ENCODE peak calls at places on chromosomes 6 and 20, in eight cellular contexts. B is OCI-LY7, A is AG04450, X is MCF 10A, H is HepG2, W is fibroblast of the aortic adventitia, I is lower lobe of right lung, G is adrenal gland. J is an unnamed sample.

GRCh38 chr6:146813554-146813953 is 214.8 kb downstream of the ADGB start:
- DNase-seq in I (no peak), X (no peak), B (no peak), A (no peak), W (peak), G (no peak), H (no peak), J (no peak)

GRCh38 chr20:14830899-14831298 is 493.5 kb upstream of the FLRT3 start:
- DNase-seq in H (no peak), W (no peak), X (no peak), B (no peak), G (no peak), A (no peak), I (no peak), J (no peak)

GRCh38 chr6:47180633-47181032 is 129.1 kb downstream of the TNFRSF21 start:
- DNase-seq in X (peak), W (peak), A (no peak), I (no peak), H (peak), B (no peak), G (no peak), J (no peak)

GRCh38 chr6:18141805-18142590 is 12.9 kb downstream of the TPMT start:
- DNase-seq in I (no peak), W (no peak), H (no peak), X (no peak), G (no peak), B (no peak), A (no peak), J (no peak)

GRCh38 chr20:45909817-45910669 is 1.9 kb downstream of the PLTP start:
- DNase-seq in W (no peak), H (no peak), A (no peak), X (no peak), G (no peak), B (no peak), I (no peak), J (no peak)

GRCh38 chr6:111002350-111002749 is 20.5 kb downstream of the RPF2 start:
- DNase-seq in G (no peak), H (no peak), A (no peak), B (no peak), I (no peak), W (no peak), X (no peak), J (no peak)

GRCh38 chr20:14055127-14055742 is 59.9 kb downstream of the MACROD2 start:
- DNase-seq in B (peak), I (no peak), W (peak), A (peak), G (peak), X (peak), H (peak), J (peak)

GRCh38 chr6:109308018-109308492 is 74.2 kb downstream of the CD164 start:
- DNase-seq in X (peak), A (peak), G (peak), W (peak), H (peak), I (peak), B (no peak), J (no peak)

GRCh38 chr20:3681931-3682820 is at the start of gene ADAM33:
- DNase-seq in W (peak), H (no peak), B (no peak), I (no peak), A (no peak), X (no peak), G (no peak), J (no peak)

GRCh38 chr20:53750827-53751393 is 157.3 kb upstream of the ZNF217 start:
- DNase-seq in H (no peak), X (no peak), B (peak), W (peak), G (no peak), I (no peak), A (peak), J (no peak)

GRCh38 chr6:14732845-14733757 is 512.8 kb upstream of the JARID2 start:
- DNase-seq in B (no peak), X (peak), G (no peak), I (no peak), H (peak), A (no peak), W (peak), J (no peak)

GRCh38 chr20:22743426-22743825 is 159.1 kb upstream of the FOXA2 start:
- DNase-seq in H (no peak), G (no peak), X (peak), W (no peak), B (no peak), A (no peak), I (no peak), J (no peak)

GRCh38 chr6:47047479-47048411 is 5.6 kb upstream of the ADGRF1 start:
- DNase-seq in I (no peak), X (peak), B (peak), H (peak), W (peak), G (peak), A (peak), J (peak)

GRCh38 chr6:111777357-111777756 is 95.9 kb downstream of the FYN start:
- DNase-seq in B (no peak), H (no peak), I (no peak), A (no peak), W (no peak), G (no peak), X (no peak), J (no peak)

GRCh38 chr6:56220078-56220477 is 27.3 kb downstream of the COL21A1 start:
- DNase-seq in I (no peak), G (no peak), X (peak), B (no peak), W (no peak), A (no peak), H (no peak), J (no peak)

GRCh38 chr6:137432054-137432545 is 62.1 kb downstream of the OLIG3 start:
- DNase-seq in X (no peak), A (no peak), I (no peak), B (peak), W (no peak), G (no peak), H (no peak), J (no peak)

GRCh38 chr6:163950159-163950558 is 535.6 kb downstream of the QKI start:
- DNase-seq in X (no peak), I (no peak), W (no peak), B (no peak), H (no peak), G (no peak), A (no peak), J (no peak)

GRCh38 chr6:10511477-10511876 is 9.7 kb upstream of the GCNT2 start:
- DNase-seq in A (no peak), H (peak), B (no peak), W (peak), X (no peak), I (no peak), G (no peak), J (no peak)

GRCh38 chr6:67683960-67684359 is 951.1 kb upstream of the ADGRB3 start:
- DNase-seq in G (no peak), X (peak), I (no peak), B (no peak), W (peak), H (no peak), A (no peak), J (no peak)

GRCh38 chr6:116034327-116034726 is 26.4 kb downstream of the FRK start:
- DNase-seq in G (no peak), B (no peak), X (peak), A (no peak), I (no peak), H (no peak), W (peak), J (no peak)

GRCh38 chr20:16803965-16804792 is 56.0 kb downstream of the OTOR start:
- DNase-seq in A (no peak), W (peak), G (peak), B (peak), X (peak), I (peak), H (peak), J (peak)

GRCh38 chr6:145721144-145721543 is 14.2 kb downstream of the EPM2A start:
- DNase-seq in B (no peak), W (no peak), H (no peak), A (no peak), X (no peak), G (no peak), I (no peak), J (no peak)

GRCh38 chr6:83884523-83884922 is 25.0 kb downstream of the CYB5R4 start:
- DNase-seq in H (peak), X (peak), B (peak), W (peak), G (no peak), A (no peak), I (no peak), J (peak)

GRCh38 chr6:117907600-117908245 is 659 bp downstream of the SLC35F1 start:
- DNase-seq in G (peak), I (peak), H (no peak), A (no peak), W (no peak), X (no peak), B (no peak), J (peak)

GRCh38 chr20:2757001-2757400 is 43.4 kb downstream of the CPXM1 start:
- DNase-seq in B (no peak), W (no peak), G (no peak), H (no peak), A (no peak), X (no peak), I (no peak), J (no peak)

GRCh38 chr20:49186535-49187329 is 1.4 kb downstream of the STAU1 start:
- DNase-seq in W (peak), A (no peak), G (peak), I (peak), X (peak), H (peak), B (peak), J (peak)

GRCh38 chr6:144853603-144854002 is 568.5 kb downstream of the UTRN start:
- DNase-seq in H (no peak), I (no peak), W (no peak), A (no peak), G (no peak), X (no peak), B (no peak), J (no peak)

GRCh38 chr6:74091133-74091793 is 395.3 kb downstream of the CD109 start:
- DNase-seq in B (peak), G (no peak), H (peak), X (peak), I (no peak), A (no peak), W (peak), J (peak)

GRCh38 chr6:13175759-13176158 is 152.6 kb downstream of the TBC1D7 start:
- DNase-seq in H (no peak), A (no peak), G (no peak), X (no peak), I (no peak), W (no peak), B (no peak), J (no peak)

GRCh38 chr6:140001851-140002301 is 627.4 kb upstream of the CITED2 start:
- DNase-seq in X (no peak), W (peak), H (no peak), I (no peak), B (no peak), G (no peak), A (no peak), J (no peak)

GRCh38 chr6:106609699-106610098 is 19.6 kb downstream of the RTN4IP1 start:
- DNase-seq in W (peak), X (peak), H (peak), B (peak), G (no peak), A (no peak), I (no peak), J (no peak)

GRCh38 chr6:53846250-53846649 is 51.4 kb downstream of the LRRC1 start:
- DNase-seq in A (no peak), G (no peak), I (no peak), X (no peak), B (no peak), W (no peak), H (no peak), J (no peak)

GRCh38 chr6:43254138-43254817 is 11.0 kb downstream of the TTBK1 start:
- DNase-seq in A (no peak), X (no peak), G (no peak), B (no peak), H (no peak), I (no peak), W (no peak), J (no peak)

GRCh38 chr6:70684794-70685493 is 17.3 kb downstream of the SMAP1 start:
- DNase-seq in B (no peak), I (no peak), W (no peak), H (no peak), A (no peak), G (no peak), X (no peak), J (no peak)

GRCh38 chr20:50014570-50015562 is 32.1 kb downstream of the SNAI1 start:
- DNase-seq in I (no peak), H (no peak), A (no peak), B (no peak), W (no peak), X (no peak), G (no peak), J (no peak)

GRCh38 chr6:34143884-34144580 is 1.9 kb downstream of the GRM4 start:
- DNase-seq in H (peak), A (no peak), G (no peak), I (no peak), B (peak), W (no peak), X (no peak), J (peak)

GRCh38 chr6:131519670-131520436 is 53.2 kb upstream of the ARG1 start:
- DNase-seq in I (no peak), X (peak), W (peak), H (peak), A (no peak), G (peak), B (peak), J (peak)

GRCh38 chr6:31901415-31901952 is 402 bp downstream of the ZBTB12 start:
- DNase-seq in X (peak), H (no peak), G (peak), W (peak), B (peak), A (peak), I (peak), J (peak)

GRCh38 chr6:31899882-31900722 is 1.8 kb downstream of the ZBTB12 start:
- DNase-seq in A (no peak), X (no peak), W (no peak), G (no peak), I (no peak), B (no peak), H (no peak), J (no peak)

GRCh38 chr6:31900917-31901414 is 920 bp downstream of the ZBTB12 start:
- DNase-seq in A (no peak), I (no peak), W (no peak), H (no peak), G (peak), X (no peak), B (no peak), J (no peak)

GRCh38 chr6:31903957-31904356 is 2.1 kb upstream of the ZBTB12 start:
- DNase-seq in H (no peak), B (no peak), A (no peak), X (no peak), G (no peak), W (peak), I (no peak), J (no peak)

DNA sequence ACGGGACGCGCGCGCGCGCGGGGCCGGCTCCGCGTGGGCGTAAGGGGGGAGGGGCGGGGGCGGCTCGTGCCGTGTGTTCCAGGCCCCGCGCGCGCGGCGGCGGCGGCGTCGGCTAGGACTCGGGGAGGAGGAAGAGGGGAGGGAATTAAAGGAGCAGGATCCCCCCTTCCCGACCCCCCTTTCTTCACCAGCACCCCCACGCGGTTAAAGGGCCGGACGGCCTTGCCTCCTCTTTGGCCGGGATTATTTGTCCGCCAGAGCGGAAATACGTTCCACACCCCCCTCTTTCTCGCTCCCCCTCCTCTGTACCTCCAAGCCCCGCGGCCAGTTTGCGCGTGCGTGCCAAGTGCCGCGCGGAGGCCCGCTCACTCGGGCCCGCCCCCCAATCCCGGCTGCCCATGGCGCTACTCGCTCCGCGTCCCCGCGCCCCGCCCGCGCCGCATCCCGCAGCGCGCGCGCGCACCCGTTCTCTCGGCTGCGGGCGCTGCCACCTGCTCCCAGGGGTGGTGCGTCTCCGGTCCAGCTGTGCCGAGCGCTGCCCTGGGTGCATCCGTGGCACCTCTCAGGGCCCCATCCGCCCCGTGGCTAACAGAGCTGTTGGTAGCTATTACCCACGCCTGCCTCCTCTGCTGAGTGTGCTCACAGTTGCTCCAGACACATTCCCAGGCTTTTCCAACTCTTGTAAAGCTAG is at the start of gene ZBTB12:
- DNase-seq in A (peak), W (peak), B (peak), I (peak), H (peak), G (peak), X (peak), J (peak)
- TF ChIP-seq CTCF in A (no peak), W (peak), B (no peak), I (peak), H (peak), G (no peak), X (no peak), J (no peak)

GRCh38 chr20:43537921-43538854 is 20.6 kb upstream of the SGK2 start:
- DNase-seq in X (peak), G (peak), B (peak), H (peak), A (peak), W (peak), I (peak), J (peak)
- TF ChIP-seq CTCF in X (peak), G (peak), B (peak), H (peak), A (peak), W (peak), I (peak), J (peak)

GRCh38 chr6:95648636-95649035 is 71.3 kb downstream of the MANEA start:
- DNase-seq in X (no peak), I (no peak), B (no peak), H (peak), G (no peak), W (no peak), A (no peak), J (no peak)
- TF ChIP-seq CTCF in X (no peak), I (no peak), B (no peak), H (peak), G (no peak), W (no peak), A (no peak), J (no peak)

GRCh38 chr6:152982768-152983636 is at the start of gene FBXO5:
- DNase-seq in X (peak), H (peak), I (peak), A (peak), W (peak), B (peak), G (peak), J (peak)
- TF ChIP-seq CTCF in X (no peak), H (no peak), I (no peak), A (no peak), W (no peak), B (no peak), G (no peak), J (no peak)

J was measured in GM20000.